ENCODE peak calls at places on chromosome 21, in four cellular contexts. C is endothelial cell of umbilical vein, O is spleen, Q is mesendoderm. W is an unnamed sample.

GRCh38 chr21:15311510-15311909 is 246.7 kb upstream of the NRIP1 start:
- DNase-seq in O (no peak), Q (no peak), C (no peak), W (no peak)

GRCh38 chr21:38807481-38807880 is 1.8 kb downstream of the ETS2 start:
- DNase-seq in O (no peak), Q (no peak), C (peak; percentile 44), W (peak; percentile 45)

GRCh38 chr21:33245289-33245918 is 15.7 kb downstream of the IFNAR2 start:
- DNase-seq in C (no peak), O (no peak), Q (no peak), W (no peak)

GRCh38 chr21:36773111-36773510 is 74.2 kb downstream of the SIM2 start:
- DNase-seq in Q (no peak), O (no peak), C (peak; percentile 26), W (peak; percentile 38)

GRCh38 chr21:16186742-16187141 is 457.0 kb downstream of the USP25 start:
- DNase-seq in Q (no peak), C (peak; percentile 33), O (no peak), W (peak; percentile 57)

GRCh38 chr21:41564871-41565281 is 56.9 kb upstream of the TMPRSS2 start:
- DNase-seq in O (no peak), Q (no peak), C (peak; percentile 4), W (peak; percentile 71)

GRCh38 chr21:43613755-43614638 is 45.3 kb downstream of the HSF2BP start:
- DNase-seq in O (no peak), C (no peak), Q (no peak), W (peak; percentile 53)

GRCh38 chr21:44751186-44751798 is 39.9 kb upstream of the TSPEAR start:
- DNase-seq in O (no peak), Q (no peak), C (no peak), W (no peak)

GRCh38 chr21:44464351-44464750 is 9.0 kb downstream of the LRRC3 start:
- DNase-seq in C (no peak), O (no peak), Q (no peak), W (no peak)

GRCh38 chr21:25283720-25284119 is 323.6 kb downstream of the MRPL39 start:
- DNase-seq in C (peak; percentile 5), O (no peak), Q (peak; percentile 77), W (no peak)

GRCh38 chr21:26098758-26099157 is 71.8 kb downstream of the APP start:
- DNase-seq in Q (peak; percentile 77), O (no peak), C (no peak), W (no peak)

GRCh38 chr21:43734830-43735229 is 15.9 kb downstream of the PDXK start:
- DNase-seq in Q (no peak), C (no peak), O (no peak), W (peak; percentile 35)

GRCh38 chr21:29499229-29499628 is 200.5 kb downstream of the BACH1 start:
- DNase-seq in C (no peak), O (no peak), Q (no peak), W (no peak)

GRCh38 chr21:36430841-36431240 is 45.6 kb downstream of the CHAF1B start:
- DNase-seq in O (no peak), C (peak; percentile 73), Q (no peak), W (peak; percentile 12)

GRCh38 chr21:27190601-27191000 is 223.7 kb upstream of the ADAMTS5 start:
- DNase-seq in Q (no peak), C (no peak), O (no peak), W (no peak)

GRCh38 chr21:36388835-36389234 is 3.6 kb downstream of the CHAF1B start:
- DNase-seq in C (no peak), Q (peak; percentile 80), O (no peak), W (peak; percentile 46)

GRCh38 chr21:41170442-41170841 is 2.5 kb downstream of the BACE2 start:
- DNase-seq in C (peak; percentile 56), O (no peak), Q (peak; percentile 77), W (no peak)

GRCh38 chr21:41431788-41432548 is 5.9 kb downstream of the MX1 start:
- DNase-seq in Q (no peak), O (no peak), C (no peak), W (no peak)

GRCh38 chr21:46572850-46573249 is 32.0 kb downstream of the S100B start:
- DNase-seq in O (no peak), C (no peak), Q (no peak), W (no peak)

GRCh38 chr21:46568562-46568961 is 36.3 kb downstream of the S100B start:
- DNase-seq in C (no peak), Q (no peak), O (no peak), W (no peak)

GRCh38 chr21:46570631-46571030 is 34.3 kb downstream of the S100B start:
- DNase-seq in Q (no peak), C (no peak), O (no peak), W (no peak)

GRCh38 chr21:46569071-46569470 is 35.8 kb downstream of the S100B start:
- DNase-seq in C (no peak), O (no peak), Q (no peak), W (peak; percentile 9)

DNA sequence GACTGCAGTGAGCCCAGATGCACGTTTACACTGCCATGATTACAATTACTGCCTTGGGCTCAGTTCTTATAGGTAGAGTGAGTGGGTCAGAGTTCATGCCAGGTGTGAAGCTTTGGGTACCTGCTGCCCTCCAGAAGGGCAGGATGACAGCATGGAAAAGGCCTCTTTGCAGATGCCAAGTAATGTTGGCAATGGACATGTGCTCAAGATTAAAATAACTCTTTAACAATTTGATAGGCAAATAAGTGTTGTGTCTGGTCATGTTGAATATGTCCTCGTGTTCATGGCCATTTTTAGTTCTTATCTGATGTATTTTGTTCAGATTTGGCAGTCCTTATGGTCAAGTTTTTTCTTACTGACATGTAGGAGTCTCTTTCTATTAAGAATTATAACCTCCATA is 34.8 kb downstream of the S100B start:
- DNase-seq in Q (no peak), C (no peak), O (no peak), W (no peak)
- H3K36me3 ChIP-seq in Q (peaks cover 14% of the 10 kb centered on the region), C (peaks cover 12% of the 10 kb centered on the region), O (peaks cover 83% of the 10 kb centered on the region), W (peaks cover 80% of the 10 kb centered on the region)

DNA sequence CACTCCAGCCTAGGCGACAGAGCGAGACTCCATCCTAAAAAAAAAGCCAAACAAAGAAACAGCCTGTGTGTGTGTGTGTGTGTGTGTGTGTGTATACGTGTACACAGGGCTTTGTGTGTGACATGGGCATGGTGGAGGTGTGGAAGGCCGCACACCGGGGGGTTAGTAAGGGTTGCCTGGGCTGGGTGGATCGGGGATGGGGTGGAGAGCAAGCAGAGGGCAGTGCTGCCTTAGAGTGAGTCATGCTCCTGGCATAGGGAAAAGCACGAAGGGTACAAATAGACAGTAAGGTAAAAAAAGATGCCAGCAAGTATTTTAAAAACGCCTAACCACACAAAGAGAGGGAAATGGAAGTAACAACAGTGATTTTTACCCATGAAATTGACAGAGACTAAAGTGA is 6.2 kb downstream of the PRMT2 start:
- DNase-seq in Q (no peak), C (no peak), O (no peak), W (no peak)
- H3K36me3 ChIP-seq in Q (peaks cover 6% of the 10 kb centered on the region), C (peaks cover 28% of the 10 kb centered on the region), O (peaks cover 61% of the 10 kb centered on the region), W (peaks cover 41% of the 10 kb centered on the region)

DNA sequence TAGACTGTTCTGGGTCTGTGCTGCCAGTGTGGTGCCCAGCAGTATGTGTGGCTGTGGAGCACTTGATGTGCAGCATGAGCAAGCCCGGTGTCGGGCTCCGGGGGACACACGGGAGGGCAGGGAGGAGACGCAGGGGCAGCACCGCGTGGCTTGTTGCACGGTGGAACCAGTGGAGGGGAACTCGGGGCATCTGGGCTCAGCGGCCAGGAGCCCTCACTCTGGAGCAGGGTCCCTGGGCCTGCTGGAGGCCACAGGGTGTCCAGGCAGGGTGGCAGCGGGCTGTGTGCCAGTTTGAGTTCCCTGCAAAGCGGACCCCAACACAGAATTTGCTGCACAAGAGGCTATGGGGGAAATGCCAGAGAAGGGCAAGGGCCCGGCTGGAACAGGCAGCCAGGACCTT is 30.6 kb downstream of the PCNT start:
- DNase-seq in O (no peak), Q (no peak), C (no peak), W (no peak)
- H3K36me3 ChIP-seq in O (peaks cover 97% of the 10 kb centered on the region), Q (peaks cover 16% of the 10 kb centered on the region), C (peaks cover 4% of the 10 kb centered on the region), W (peaks cover 81% of the 10 kb centered on the region)

GRCh38 chr21:42571391-42572150 is 57.9 kb downstream of the SLC37A1 start:
- DNase-seq in Q (no peak), C (no peak), O (peak; percentile 37), W (no peak)
- H3K36me3 ChIP-seq in Q (no peaks in the 10 kb centered on the region), C (no peaks in the 10 kb centered on the region), O (peaks cover 95% of the 10 kb centered on the region), W (no peaks in the 10 kb centered on the region)

GRCh38 chr21:18677632-18678031 is 274.0 kb upstream of the TMPRSS15 start:
- DNase-seq in C (no peak), O (no peak), Q (no peak), W (no peak)
- H3K36me3 ChIP-seq in C (no peaks in the 10 kb centered on the region), O (no peaks in the 10 kb centered on the region), Q (no peaks in the 10 kb centered on the region), W (no peaks in the 10 kb centered on the region)

DNA sequence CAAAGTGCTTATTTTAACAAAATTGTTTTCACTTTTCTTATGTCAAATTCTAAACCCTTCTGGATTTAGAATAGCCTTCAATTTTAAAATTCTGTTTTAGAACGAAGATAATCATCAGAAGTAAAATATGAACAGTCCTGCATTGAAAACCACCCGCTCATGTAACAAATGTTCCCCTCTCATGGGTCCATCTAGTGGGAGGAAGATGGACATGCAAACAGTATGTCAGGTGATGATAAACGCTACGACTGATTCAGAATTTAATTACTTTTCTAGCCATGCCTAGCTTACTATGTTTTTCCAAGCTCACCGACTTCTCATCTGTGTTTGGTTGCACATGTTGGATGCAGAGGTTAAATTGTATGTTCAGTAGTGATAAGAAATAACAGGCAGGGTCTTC is 23.5 kb downstream of the SOD1 start:
- DNase-seq in Q (no peak), C (no peak), O (no peak), W (no peak)
- H3K36me3 ChIP-seq in Q (peaks cover 4% of the 10 kb centered on the region), C (peaks cover 22% of the 10 kb centered on the region), O (peaks cover 93% of the 10 kb centered on the region), W (peaks cover 17% of the 10 kb centered on the region)

DNA sequence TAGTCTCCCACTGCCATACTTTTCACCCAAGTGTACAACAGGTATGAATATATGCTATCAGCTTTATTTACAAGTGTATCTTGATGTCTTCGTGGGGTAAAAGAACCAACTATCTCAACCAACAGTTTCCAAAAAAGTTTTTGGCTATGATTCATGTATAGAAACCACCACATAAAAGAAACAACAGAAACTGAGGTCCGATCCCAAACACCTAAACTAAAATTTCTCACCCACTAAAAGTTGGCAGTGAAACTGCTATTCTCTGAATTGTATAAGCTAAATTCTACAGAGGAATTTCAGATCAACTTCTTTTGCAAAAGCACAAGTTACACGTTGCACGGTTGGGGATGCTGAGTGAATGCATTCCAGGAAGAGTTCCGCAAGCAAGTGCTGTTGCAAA is 5.0 kb upstream of the KCNE1 start:
- DNase-seq in C (no peak), Q (no peak), O (no peak), W (no peak)
- H3K36me3 ChIP-seq in C (peaks cover 5% of the 10 kb centered on the region), Q (no peaks in the 10 kb centered on the region), O (peaks cover 50% of the 10 kb centered on the region), W (peaks cover 66% of the 10 kb centered on the region)

GRCh38 chr21:45987121-45987711 is 5.6 kb downstream of the COL6A1 start:
- DNase-seq in O (peak; percentile 73), C (no peak), Q (no peak), W (no peak)
- H3K36me3 ChIP-seq in O (peaks cover 15% of the 10 kb centered on the region), C (no peaks in the 10 kb centered on the region), Q (peaks cover 33% of the 10 kb centered on the region), W (peaks cover 82% of the 10 kb centered on the region)